ENCODE peak calls at places on chromosome 14, in seven cellular contexts. Q is astrocyte of the spinal cord, P is HT1080, G is midbrain, C is Right ventricle myocardium inferior, U is ovary, N is fibroblast of gingiva. X is an unnamed sample.

GRCh38 chr14:78785265-78785664 is 615.1 kb downstream of the NRXN3 start:
- DNase-seq in Q (no peak), P (no peak), U (no peak), G (no peak), N (peak; percentile 40), C (no peak), X (peak; percentile 30)

GRCh38 chr14:71148627-71149026 is 241.4 kb downstream of the PCNX1 start:
- DNase-seq in U (no peak), G (no peak), Q (no peak), P (no peak), N (no peak), C (no peak), X (no peak)

GRCh38 chr14:57189070-57189469 is 79.6 kb downstream of the EXOC5 start:
- DNase-seq in G (peak; percentile 38), Q (peak; percentile 10), U (no peak), N (peak; percentile 39), P (peak; percentile 20), C (no peak), X (no peak)

GRCh38 chr14:100393906-100394732 is 71.0 kb downstream of the SLC25A47 start:
- DNase-seq in G (no peak), Q (no peak), C (peak; percentile 35), N (no peak), U (no peak), P (no peak), X (no peak)

GRCh38 chr14:95993768-95994592 is 45.2 kb upstream of the C14orf132 start:
- DNase-seq in P (no peak), C (no peak), N (peak; percentile 38), G (peak; percentile 65), U (peak; percentile 11), Q (peak; percentile 53), X (peak; percentile 69)

GRCh38 chr14:75242546-75243273 is 35.9 kb upstream of the FOS start:
- DNase-seq in P (no peak), C (no peak), Q (peak; percentile 77), G (no peak), U (no peak), N (peak; percentile 99), X (peak; percentile 95)

GRCh38 chr14:89137514-89138163 is 279.4 kb downstream of the FOXN3 start:
- DNase-seq in Q (peak; percentile 96), N (peak; percentile 97), P (peak; percentile 97), G (no peak), U (no peak), C (peak; percentile 74), X (peak; percentile 99)

GRCh38 chr14:101365329-101366158 is 195.8 kb upstream of the DIO3 start:
- DNase-seq in P (no peak), N (no peak), C (no peak), U (peak; percentile 70), G (no peak), Q (no peak), X (no peak)

GRCh38 chr14:34223302-34224150 is 238.5 kb downstream of the SPTSSA start:
- DNase-seq in C (no peak), G (no peak), P (no peak), N (peak; percentile 6), U (no peak), Q (no peak), X (no peak)

GRCh38 chr14:72948481-72949138 is 22.3 kb downstream of the DCAF4 start:
- DNase-seq in U (peak; percentile 67), N (peak; percentile 52), G (peak; percentile 58), C (no peak), Q (peak; percentile 81), P (peak; percentile 74), X (peak; percentile 62)

GRCh38 chr14:102663031-102663430 is 70.6 kb downstream of the RCOR1 start:
- DNase-seq in C (no peak), P (no peak), N (no peak), G (no peak), Q (no peak), U (no peak), X (no peak)

GRCh38 chr14:35420036-35420811 is 15.7 kb upstream of the NFKBIA start:
- DNase-seq in G (no peak), C (no peak), Q (peak; percentile 71), P (peak; percentile 81), N (peak; percentile 38), U (no peak), X (peak; percentile 33)

GRCh38 chr14:35112641-35113040 is 9.1 kb downstream of the PPP2R3C start:
- DNase-seq in P (no peak), Q (no peak), G (no peak), U (no peak), C (no peak), N (no peak), X (no peak)

GRCh38 chr14:22106700-22107697 is 433.4 kb upstream of the OR4E1 start:
- DNase-seq in U (no peak), Q (no peak), N (no peak), G (no peak), P (no peak), C (no peak), X (no peak)